ENCODE peak calls at places on chromosome 16, in eight cellular contexts. One of them, this sample, is unnamed.

GRCh38 chr16:83802135-83802534 is 5.6 kb upstream of the HSBP1 start:
- DNase-seq in psoas muscle: no peak
- DNase-seq in tibial nerve: no peak
- DNase-seq in K562: no peak
- DNase-seq in AG09309: peak
- DNase-seq in HCT116: no peak
- DNase-seq in stomach: no peak
- DNase-seq in breast epithelium: no peak
- DNase-seq in this sample: no peak

GRCh38 chr16:27982184-27982583 is 81.3 kb downstream of the GSG1L start:
- DNase-seq in psoas muscle: no peak
- DNase-seq in tibial nerve: no peak
- DNase-seq in K562: peak
- DNase-seq in AG09309: no peak
- DNase-seq in HCT116: peak
- DNase-seq in stomach: no peak
- DNase-seq in breast epithelium: no peak
- DNase-seq in this sample: no peak

GRCh38 chr16:86899757-86900156 is 321.4 kb downstream of the FOXL1 start:
- DNase-seq in psoas muscle: no peak
- DNase-seq in tibial nerve: no peak
- DNase-seq in K562: no peak
- DNase-seq in AG09309: no peak
- DNase-seq in HCT116: no peak
- DNase-seq in stomach: no peak
- DNase-seq in breast epithelium: no peak
- DNase-seq in this sample: no peak

GRCh38 chr16:19687279-19687678 is 30.7 kb downstream of the KNOP1 start:
- DNase-seq in psoas muscle: no peak
- DNase-seq in tibial nerve: no peak
- DNase-seq in K562: no peak
- DNase-seq in AG09309: no peak
- DNase-seq in HCT116: no peak
- DNase-seq in stomach: no peak
- DNase-seq in breast epithelium: no peak
- DNase-seq in this sample: no peak

GRCh38 chr16:75238853-75239371 is 12.5 kb downstream of the BCAR1 start:
- DNase-seq in psoas muscle: no peak
- DNase-seq in tibial nerve: no peak
- DNase-seq in K562: no peak
- DNase-seq in AG09309: no peak
- DNase-seq in HCT116: no peak
- DNase-seq in stomach: no peak
- DNase-seq in breast epithelium: no peak
- DNase-seq in this sample: no peak

GRCh38 chr16:87927195-87927562 is 9.2 kb downstream of the CA5A start:
- DNase-seq in psoas muscle: no peak
- DNase-seq in tibial nerve: no peak
- DNase-seq in K562: no peak
- DNase-seq in AG09309: no peak
- DNase-seq in HCT116: no peak
- DNase-seq in stomach: no peak
- DNase-seq in breast epithelium: no peak
- DNase-seq in this sample: no peak

GRCh38 chr16:77660311-77660710 is 62.0 kb upstream of the NUDT7 start:
- DNase-seq in psoas muscle: no peak
- DNase-seq in tibial nerve: no peak
- DNase-seq in K562: peak
- DNase-seq in AG09309: peak
- DNase-seq in HCT116: peak
- DNase-seq in stomach: no peak
- DNase-seq in breast epithelium: no peak
- DNase-seq in this sample: no peak

GRCh38 chr16:19715566-19715965 is 2.5 kb downstream of the KNOP1 start:
- DNase-seq in psoas muscle: no peak
- DNase-seq in tibial nerve: no peak
- DNase-seq in K562: no peak
- DNase-seq in AG09309: no peak
- DNase-seq in HCT116: no peak
- DNase-seq in stomach: no peak
- DNase-seq in breast epithelium: no peak
- DNase-seq in this sample: no peak

GRCh38 chr16:11619327-11619851 is 32.7 kb upstream of the LITAF start:
- DNase-seq in psoas muscle: no peak
- DNase-seq in tibial nerve: no peak
- DNase-seq in K562: no peak
- DNase-seq in AG09309: no peak
- DNase-seq in HCT116: no peak
- DNase-seq in stomach: no peak
- DNase-seq in breast epithelium: no peak
- DNase-seq in this sample: no peak

GRCh38 chr16:89072216-89073130 is 21.2 kb upstream of the ACSF3 start:
- DNase-seq in psoas muscle: no peak
- DNase-seq in tibial nerve: no peak
- DNase-seq in K562: no peak
- DNase-seq in AG09309: no peak
- DNase-seq in HCT116: no peak
- DNase-seq in stomach: no peak
- DNase-seq in breast epithelium: no peak
- DNase-seq in this sample: no peak

GRCh38 chr16:73846292-73846849 is 450.2 kb upstream of the PSMD7 start:
- DNase-seq in psoas muscle: no peak
- DNase-seq in tibial nerve: no peak
- DNase-seq in K562: no peak
- DNase-seq in AG09309: no peak
- DNase-seq in HCT116: no peak
- DNase-seq in stomach: no peak
- DNase-seq in breast epithelium: no peak
- DNase-seq in this sample: no peak

GRCh38 chr16:30946671-30947532 is 2.0 kb upstream of the ORAI3 start:
- DNase-seq in psoas muscle: no peak
- DNase-seq in tibial nerve: no peak
- DNase-seq in K562: no peak
- DNase-seq in AG09309: no peak
- DNase-seq in HCT116: no peak
- DNase-seq in stomach: no peak
- DNase-seq in breast epithelium: no peak
- DNase-seq in this sample: no peak

GRCh38 chr16:55499951-55500350 is 8.9 kb upstream of the LPCAT2 start:
- DNase-seq in psoas muscle: no peak
- DNase-seq in tibial nerve: no peak
- DNase-seq in K562: peak
- DNase-seq in AG09309: peak
- DNase-seq in HCT116: peak
- DNase-seq in stomach: no peak
- DNase-seq in breast epithelium: no peak
- DNase-seq in this sample: no peak

GRCh38 chr16:11669380-11670146 is 1.3 kb downstream of the SNN start:
- DNase-seq in psoas muscle: peak
- DNase-seq in tibial nerve: peak
- DNase-seq in K562: no peak
- DNase-seq in AG09309: no peak
- DNase-seq in HCT116: no peak
- DNase-seq in stomach: no peak
- DNase-seq in breast epithelium: no peak
- DNase-seq in this sample: peak

GRCh38 chr16:29961127-29961478 is 776 bp upstream of the TMEM219 start:
- DNase-seq in psoas muscle: no peak
- DNase-seq in tibial nerve: no peak
- DNase-seq in K562: no peak
- DNase-seq in AG09309: no peak
- DNase-seq in HCT116: no peak
- DNase-seq in stomach: no peak
- DNase-seq in breast epithelium: no peak
- DNase-seq in this sample: no peak

GRCh38 chr16:79451196-79451816 is 149.2 kb downstream of the MAF start:
- DNase-seq in psoas muscle: no peak
- DNase-seq in tibial nerve: no peak
- DNase-seq in K562: no peak
- DNase-seq in AG09309: no peak
- DNase-seq in HCT116: no peak
- DNase-seq in stomach: no peak
- DNase-seq in breast epithelium: no peak
- DNase-seq in this sample: no peak

GRCh38 chr16:67525176-67525860 is 3.3 kb upstream of the RIPOR1 start:
- DNase-seq in psoas muscle: no peak
- DNase-seq in tibial nerve: no peak
- DNase-seq in K562: no peak
- DNase-seq in AG09309: no peak
- DNase-seq in HCT116: no peak
- DNase-seq in stomach: no peak
- DNase-seq in breast epithelium: no peak
- DNase-seq in this sample: no peak

GRCh38 chr16:87684106-87684677 is 81.6 kb downstream of the KLHDC4 start:
- DNase-seq in psoas muscle: no peak
- DNase-seq in tibial nerve: no peak
- DNase-seq in K562: no peak
- DNase-seq in AG09309: no peak
- DNase-seq in HCT116: no peak
- DNase-seq in stomach: no peak
- DNase-seq in breast epithelium: no peak
- DNase-seq in this sample: no peak

GRCh38 chr16:69754469-69755310 is at the start of gene NOB1:
- DNase-seq in psoas muscle: peak
- DNase-seq in tibial nerve: peak
- DNase-seq in K562: peak
- DNase-seq in AG09309: peak
- DNase-seq in HCT116: peak
- DNase-seq in stomach: peak
- DNase-seq in breast epithelium: peak
- DNase-seq in this sample: peak

GRCh38 chr16:84058211-84058610 is 15.6 kb upstream of the SLC38A8 start:
- DNase-seq in psoas muscle: peak
- DNase-seq in tibial nerve: no peak
- DNase-seq in K562: no peak
- DNase-seq in AG09309: no peak
- DNase-seq in HCT116: no peak
- DNase-seq in stomach: no peak
- DNase-seq in breast epithelium: no peak
- DNase-seq in this sample: no peak

GRCh38 chr16:81688182-81688581 is 90.9 kb upstream of the PLCG2 start:
- DNase-seq in psoas muscle: no peak
- DNase-seq in tibial nerve: no peak
- DNase-seq in K562: no peak
- DNase-seq in AG09309: no peak
- DNase-seq in HCT116: no peak
- DNase-seq in stomach: no peak
- DNase-seq in breast epithelium: no peak
- DNase-seq in this sample: no peak

GRCh38 chr16:85129846-85130706 is 17.8 kb upstream of the CIBAR2 start:
- DNase-seq in psoas muscle: no peak
- DNase-seq in tibial nerve: no peak
- DNase-seq in K562: no peak
- DNase-seq in AG09309: no peak
- DNase-seq in HCT116: no peak
- DNase-seq in stomach: no peak
- DNase-seq in breast epithelium: no peak
- DNase-seq in this sample: no peak

GRCh38 chr16:67928147-67928546 is 3.5 kb downstream of the CTRL start:
- DNase-seq in psoas muscle: no peak
- DNase-seq in tibial nerve: no peak
- DNase-seq in K562: no peak
- DNase-seq in AG09309: no peak
- DNase-seq in HCT116: no peak
- DNase-seq in stomach: no peak
- DNase-seq in breast epithelium: no peak
- DNase-seq in this sample: no peak

GRCh38 chr16:66523861-66524354 is 26.0 kb downstream of the TK2 start:
- DNase-seq in psoas muscle: no peak
- DNase-seq in tibial nerve: no peak
- DNase-seq in K562: no peak
- DNase-seq in AG09309: no peak
- DNase-seq in HCT116: no peak
- DNase-seq in stomach: no peak
- DNase-seq in breast epithelium: no peak
- DNase-seq in this sample: no peak
- H3K4me3 ChIP-seq in psoas muscle: no peak
- H3K4me3 ChIP-seq in tibial nerve: no peak
- H3K4me3 ChIP-seq in K562: no peak
- H3K4me3 ChIP-seq in AG09309: no peak
- H3K4me3 ChIP-seq in HCT116: no peak
- H3K4me3 ChIP-seq in stomach: no peak
- H3K4me3 ChIP-seq in breast epithelium: no peak
- H3K4me3 ChIP-seq in this sample: no peak

GRCh38 chr16:4071686-4072561 is 44.3 kb downstream of the ADCY9 start:
- DNase-seq in psoas muscle: no peak
- DNase-seq in tibial nerve: no peak
- DNase-seq in K562: no peak
- DNase-seq in AG09309: no peak
- DNase-seq in HCT116: no peak
- DNase-seq in stomach: no peak
- DNase-seq in breast epithelium: no peak
- DNase-seq in this sample: no peak
- H3K4me3 ChIP-seq in psoas muscle: no peak
- H3K4me3 ChIP-seq in tibial nerve: no peak
- H3K4me3 ChIP-seq in K562: no peak
- H3K4me3 ChIP-seq in AG09309: no peak
- H3K4me3 ChIP-seq in HCT116: no peak
- H3K4me3 ChIP-seq in stomach: no peak
- H3K4me3 ChIP-seq in breast epithelium: no peak
- H3K4me3 ChIP-seq in this sample: no peak

GRCh38 chr16:1133271-1133670 is 19.6 kb upstream of the CACNA1H start:
- DNase-seq in psoas muscle: no peak
- DNase-seq in tibial nerve: no peak
- DNase-seq in K562: no peak
- DNase-seq in AG09309: no peak
- DNase-seq in HCT116: no peak
- DNase-seq in stomach: no peak
- DNase-seq in breast epithelium: no peak
- DNase-seq in this sample: no peak
- H3K4me3 ChIP-seq in psoas muscle: no peak
- H3K4me3 ChIP-seq in tibial nerve: no peak
- H3K4me3 ChIP-seq in K562: no peak
- H3K4me3 ChIP-seq in AG09309: no peak
- H3K4me3 ChIP-seq in HCT116: no peak
- H3K4me3 ChIP-seq in stomach: no peak
- H3K4me3 ChIP-seq in breast epithelium: no peak
- H3K4me3 ChIP-seq in this sample: no peak

DNA sequence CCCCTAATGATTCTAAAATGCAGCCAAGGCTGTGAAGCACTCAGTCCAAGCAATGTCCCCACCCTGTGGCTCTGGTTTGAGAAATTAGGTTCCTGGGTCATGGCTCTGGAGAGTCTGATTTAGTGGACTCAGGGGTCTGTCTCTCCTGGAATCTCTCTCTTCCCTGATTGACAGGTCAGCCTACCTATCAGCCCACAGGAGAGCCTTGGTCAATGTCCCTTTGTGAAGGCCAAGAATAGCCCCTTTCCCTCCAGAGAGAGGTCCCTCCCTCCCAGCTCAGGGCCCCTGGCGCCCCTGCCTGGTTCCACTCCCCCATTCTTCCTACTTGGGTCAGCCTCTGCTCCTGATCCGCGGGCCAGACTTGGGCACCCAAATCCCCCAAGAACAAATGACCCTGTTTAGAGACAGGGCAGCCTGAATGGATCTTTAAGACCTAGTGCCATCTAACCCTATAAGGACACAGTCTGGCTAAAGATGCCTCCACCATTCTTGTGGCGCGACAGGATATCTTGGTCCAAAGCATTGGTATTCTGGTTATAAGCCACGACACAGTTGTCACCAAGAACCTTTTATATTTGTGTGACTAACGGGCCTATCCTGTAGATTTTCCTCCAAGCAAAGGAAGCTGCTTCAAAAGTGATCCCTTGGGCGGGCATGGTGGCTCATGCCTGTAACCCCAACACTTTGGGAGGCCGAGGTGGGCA is 38.3 kb upstream of the PRSS54 start:
- DNase-seq in psoas muscle: no peak
- DNase-seq in tibial nerve: no peak
- DNase-seq in K562: no peak
- DNase-seq in AG09309: no peak
- DNase-seq in HCT116: no peak
- DNase-seq in stomach: no peak
- DNase-seq in breast epithelium: no peak
- DNase-seq in this sample: no peak
- H3K4me3 ChIP-seq in psoas muscle: no peak
- H3K4me3 ChIP-seq in tibial nerve: no peak
- H3K4me3 ChIP-seq in K562: no peak
- H3K4me3 ChIP-seq in AG09309: no peak
- H3K4me3 ChIP-seq in HCT116: no peak
- H3K4me3 ChIP-seq in stomach: no peak
- H3K4me3 ChIP-seq in breast epithelium: no peak
- H3K4me3 ChIP-seq in this sample: no peak